ENCODE peak calls at places on chromosomes 6 and 20, in six cellular contexts. L is heart left ventricle, Z is NB4, E is A549, J is ovary, F is HepG2. D is an unnamed sample.

GRCh38 chr6:48765352-48765961 is 654.5 kb upstream of the PTCHD4 start:
- DNase-seq in Z (peak), J (no peak), F (peak), E (peak), L (no peak), D (no peak)

GRCh38 chr6:84645563-84646266 is 118.7 kb downstream of the TBX18 start:
- DNase-seq in J (no peak), E (no peak), F (no peak), L (no peak), Z (no peak), D (no peak)

GRCh38 chr20:33450867-33451266 is 7.3 kb upstream of the SNTA1 start:
- DNase-seq in Z (no peak), F (no peak), J (no peak), L (no peak), E (peak), D (no peak)

GRCh38 chr6:6918216-6918983 is 189.4 kb upstream of the RREB1 start:
- DNase-seq in L (no peak), Z (peak), E (peak), J (no peak), F (no peak), D (no peak)

GRCh38 chr6:7917729-7918128 is 7.1 kb upstream of the TXNDC5 start:
- DNase-seq in E (no peak), L (no peak), F (peak), J (no peak), Z (no peak), D (no peak)

GRCh38 chr20:63224272-63225081 is 8.5 kb upstream of the YTHDF1 start:
- DNase-seq in J (peak), L (peak), E (peak), F (peak), Z (peak), D (no peak)

GRCh38 chr6:158847786-158848185 is 28.6 kb upstream of the EZR start:
- DNase-seq in Z (no peak), L (no peak), F (no peak), J (no peak), E (no peak), D (no peak)

GRCh38 chr6:144661101-144661806 is 376.1 kb downstream of the UTRN start:
- DNase-seq in Z (no peak), J (no peak), F (peak), L (no peak), E (peak), D (no peak)

GRCh38 chr6:112207131-112207530 is 47.2 kb downstream of the LAMA4 start:
- DNase-seq in F (no peak), L (no peak), E (no peak), J (no peak), Z (no peak), D (no peak)

GRCh38 chr20:60899320-60899719 is 352.7 kb upstream of the CDH4 start:
- DNase-seq in E (no peak), L (no peak), J (no peak), Z (no peak), F (no peak), D (no peak)

GRCh38 chr6:137013031-137013430 is 31.7 kb downstream of the IL20RA start:
- DNase-seq in Z (no peak), F (no peak), E (no peak), J (no peak), L (no peak), D (no peak)

GRCh38 chr6:44116643-44117382 is 10.4 kb downstream of the MRPL14 start:
- DNase-seq in F (no peak), L (no peak), Z (no peak), J (no peak), E (no peak), D (no peak)

GRCh38 chr6:18446771-18447170 is 59.6 kb downstream of the RNF144B start:
- DNase-seq in F (no peak), Z (no peak), J (no peak), E (no peak), L (no peak), D (no peak)

GRCh38 chr6:160995271-160995670 is 3.7 kb downstream of the MAP3K4 start:
- DNase-seq in F (no peak), E (no peak), J (no peak), Z (no peak), L (no peak), D (no peak)

GRCh38 chr6:7200598-7201443 is 93.1 kb downstream of the RREB1 start:
- DNase-seq in L (no peak), E (no peak), F (peak), J (no peak), Z (no peak), D (no peak)

GRCh38 chr20:12404941-12405340 is 487.2 kb downstream of the BTBD3 start:
- DNase-seq in E (no peak), Z (no peak), J (no peak), F (no peak), L (no peak), D (no peak)

GRCh38 chr6:48449002-48449401 is 338.0 kb upstream of the PTCHD4 start:
- DNase-seq in F (no peak), E (peak), Z (peak), J (no peak), L (no peak), D (no peak)

GRCh38 chr6:166360243-166361079 is 18.1 kb upstream of the SFT2D1 start:
- DNase-seq in F (no peak), J (no peak), L (no peak), Z (peak), E (no peak), D (no peak)

GRCh38 chr6:53432318-53433161 is 83.8 kb upstream of the ELOVL5 start:
- DNase-seq in E (peak), J (no peak), Z (peak), F (peak), L (no peak), D (no peak)
- TF ChIP-seq POLR2A in E (no peak), J (no peak), Z (no peak), F (no peak), L (no peak), D (no peak)

GRCh38 chr20:40606660-40607059 is 82.4 kb downstream of the MAFB start:
- DNase-seq in Z (no peak), E (no peak), J (no peak), L (no peak), F (no peak), D (no peak)
- TF ChIP-seq CTCF in Z (no peak), E (no peak), J (no peak), L (no peak), F (no peak), D (no peak)

DNA sequence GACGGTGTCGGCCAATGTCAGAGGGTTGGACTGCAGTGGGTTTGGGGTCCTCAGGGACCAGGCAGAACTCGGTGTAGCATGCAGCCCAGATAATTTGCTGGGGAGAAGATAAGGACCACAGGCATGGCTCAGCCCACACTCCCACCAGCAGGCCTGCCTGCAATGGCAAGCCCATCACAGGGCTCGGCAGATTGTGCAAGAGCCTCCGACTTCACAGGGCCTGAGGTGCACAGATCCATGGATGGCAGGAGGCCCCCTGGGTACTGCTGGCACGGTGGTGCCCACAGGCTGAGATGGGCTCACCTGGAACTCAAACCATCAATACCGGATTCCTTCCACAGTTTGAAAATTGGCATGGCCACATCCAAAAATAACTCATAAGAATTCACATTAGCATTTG is 180.3 kb downstream of the TTLL2 start:
- DNase-seq in J (no peak), L (no peak), F (no peak), E (no peak), Z (no peak), D (no peak)
- TF ChIP-seq POLR2A in J (no peak), L (no peak), F (no peak), E (no peak), Z (no peak), D (no peak)

GRCh38 chr20:41078329-41078728 is 49.7 kb downstream of the TOP1 start:
- DNase-seq in J (no peak), Z (peak), F (peak), L (no peak), E (peak), D (no peak)
- TF ChIP-seq CTCF in J (no peak), Z (no peak), F (peak), L (peak), E (peak), D (peak)

DNA sequence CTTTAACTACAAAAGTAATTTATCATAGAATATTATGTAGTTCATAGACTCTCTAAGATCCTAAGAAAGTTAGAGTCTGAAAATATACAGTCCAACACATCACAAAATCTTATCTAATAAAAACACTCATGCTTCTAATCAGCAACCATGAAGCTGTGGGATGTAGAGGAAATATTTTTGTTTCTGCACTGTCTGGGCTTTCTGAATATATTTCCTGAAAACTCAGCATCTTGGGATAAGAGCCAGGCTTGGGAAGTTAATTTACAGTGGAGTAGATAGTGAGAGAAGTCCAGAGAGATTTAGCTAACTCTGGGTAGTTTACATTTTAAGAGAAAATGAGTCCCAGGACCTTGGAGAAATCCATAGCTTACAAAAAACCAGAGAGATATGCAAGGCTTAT is 150.4 kb upstream of the BMP5 start:
- DNase-seq in L (no peak), Z (no peak), F (no peak), E (no peak), J (no peak), D (no peak)
- TF ChIP-seq POLR2A in L (no peak), Z (no peak), F (no peak), E (no peak), J (no peak), D (no peak)

GRCh38 chr20:23078994-23079364 is 7.1 kb downstream of the CD93 start:
- DNase-seq in L (no peak), J (no peak), F (peak), E (peak), Z (no peak), D (no peak)
- TF ChIP-seq CTCF in L (no peak), J (no peak), F (peak), E (peak), Z (peak), D (no peak)

GRCh38 chr20:3862333-3862732 is 15.7 kb downstream of the MAVS start:
- DNase-seq in F (no peak), L (no peak), E (no peak), Z (no peak), J (no peak), D (no peak)
- TF ChIP-seq POLR2A in F (no peak), L (no peak), E (no peak), Z (no peak), J (no peak), D (no peak)

DNA sequence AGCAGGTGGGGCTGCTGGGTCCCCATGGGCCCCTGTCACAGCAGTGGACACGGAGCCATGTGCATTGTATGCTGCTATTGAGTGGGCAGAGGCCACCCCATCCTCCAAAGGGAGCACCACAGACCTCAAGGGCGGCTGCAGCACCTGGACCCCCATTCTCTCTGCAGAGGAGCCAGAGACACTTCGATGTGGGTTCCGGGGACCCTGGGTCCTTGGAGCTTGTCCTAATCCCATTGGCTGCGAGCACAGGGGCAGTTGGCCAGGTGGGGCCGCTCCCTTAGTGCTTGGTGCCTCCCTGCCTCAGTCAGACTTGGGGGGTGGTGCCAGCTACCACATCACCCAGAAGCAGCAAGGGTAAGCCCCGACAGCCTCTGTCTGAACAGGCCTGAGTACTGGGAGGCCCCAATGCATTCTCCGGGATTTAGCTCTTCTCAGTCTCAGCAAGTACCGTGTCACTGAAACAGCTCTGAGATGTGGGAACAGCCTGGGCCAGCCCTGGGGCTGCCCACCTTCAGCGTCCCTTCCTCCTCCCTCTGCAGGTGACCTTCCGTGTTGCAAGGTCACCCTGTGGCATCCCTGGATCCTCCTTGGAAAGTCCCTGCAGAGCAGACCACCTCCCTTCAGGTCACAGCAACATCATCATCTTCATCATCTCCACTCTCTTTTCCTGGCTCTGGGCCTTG is 73.9 kb downstream of the GINS1 start:
- DNase-seq in Z (no peak), F (no peak), J (no peak), E (no peak), L (no peak), D (no peak)
- TF ChIP-seq CTCF in Z (no peak), F (no peak), J (no peak), E (no peak), L (no peak), D (no peak)

GRCh38 chr20:53425481-53425880 is 168.2 kb downstream of the ZNF217 start:
- DNase-seq in Z (no peak), L (no peak), E (no peak), J (no peak), F (no peak), D (no peak)
- TF ChIP-seq POLR2A in Z (no peak), L (no peak), E (no peak), J (no peak), F (no peak), D (no peak)

DNA sequence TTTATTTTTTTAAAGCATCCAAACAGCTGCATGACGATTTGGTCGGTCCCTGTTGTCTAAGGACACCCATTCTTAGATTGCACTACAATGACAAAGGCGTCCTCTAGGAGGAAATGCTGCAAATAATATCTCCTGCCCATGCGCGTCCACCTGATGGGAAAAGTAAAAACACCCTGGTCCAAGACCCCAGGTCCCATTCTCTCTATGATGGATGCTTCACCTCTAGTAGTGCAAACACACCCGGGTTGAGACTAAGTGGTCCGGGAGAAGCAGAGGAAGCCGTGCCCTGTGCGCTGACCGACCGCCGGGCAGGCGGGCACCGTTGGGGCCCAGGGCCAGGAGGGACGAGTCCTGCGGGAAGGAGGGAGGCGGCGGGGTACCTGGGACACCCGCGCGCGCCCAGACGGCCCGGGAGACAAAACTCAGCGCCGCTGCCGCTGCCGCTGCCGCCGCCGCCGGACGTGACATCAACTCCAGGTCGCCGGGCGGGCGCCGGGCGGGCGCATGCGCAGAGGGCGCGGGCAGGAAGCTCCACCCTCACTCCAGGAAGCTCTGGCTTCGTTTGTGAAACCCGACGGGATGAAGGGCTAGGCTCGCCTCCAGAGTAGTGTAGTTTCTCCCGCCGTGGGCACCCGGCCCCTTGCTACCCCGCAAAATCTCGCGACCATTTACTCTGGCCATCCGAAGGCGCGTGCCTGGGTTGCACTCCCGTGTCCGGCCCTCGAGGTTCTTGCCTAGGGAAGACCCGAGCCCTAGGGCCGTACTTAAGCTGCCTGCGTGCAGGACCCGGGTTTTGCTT is at the start of gene TBC1D7:
- DNase-seq in Z (peak), L (peak), J (peak), F (peak), E (peak), D (peak)
- TF ChIP-seq CTCF in Z (no peak), L (peak), J (no peak), F (peak), E (no peak), D (peak)

D was measured in esophagus squamous epithelium.